ENCODE peak calls at places on chromosomes 4 and X, in six cellular contexts. K is astrocyte; R is activated gamma-delta T cell treated with anti-CD3 and anti-CD28 coated beads, Interleukin-2, amount 50 U/mL, for 16 hours; H is Karpas-422; L is T-cell; E is tibial nerve. V is an unnamed sample.
A peak's percentile ranks its signal among the peaks of the same experiment; 100 is the strongest.

GRCh38 chrX:154596290-154596929 is 11.5 kb downstream of the CTAG1A start:
- DNase-seq in K (peak; percentile 93), R (no peak), E (no peak), H (peak; percentile 31), L (peak; percentile 7), V (peak; percentile 29)

GRCh38 chrX:1481636-1482529 is 29.2 kb upstream of the ASMTL start:
- DNase-seq in E (peak; percentile 48), K (peak; percentile 51), H (peak; percentile 96), R (peak; percentile 61), L (peak; percentile 84), V (no peak)

GRCh38 chrX:49071877-49072711 is 1.7 kb downstream of the PRAF2 start:
- DNase-seq in L (no peak), K (peak; percentile 68), R (no peak), E (peak; percentile 68), H (no peak), V (no peak)

GRCh38 chr4:116702949-116703348 is 382.4 kb downstream of the TRAM1L1 start:
- DNase-seq in E (no peak), L (no peak), H (peak; percentile 41), R (no peak), K (no peak), V (no peak)

GRCh38 chr4:125736057-125736456 is 421.3 kb downstream of the FAT4 start:
- DNase-seq in E (no peak), R (no peak), K (peak; percentile 30), H (peak; percentile 67), L (no peak), V (no peak)

GRCh38 chrX:104742345-104742744 is 176.3 kb downstream of the IL1RAPL2 start:
- DNase-seq in H (no peak), E (no peak), R (no peak), L (no peak), K (no peak), V (no peak)

GRCh38 chr4:187480146-187481145 is 515.1 kb upstream of the ZFP42 start:
- DNase-seq in E (peak; percentile 11), H (no peak), R (no peak), L (no peak), K (peak; percentile 29), V (no peak)

GRCh38 chr4:123573866-123574508 is 177.4 kb downstream of the SPRY1 start:
- DNase-seq in H (no peak), K (no peak), L (no peak), R (no peak), E (no peak), V (no peak)

GRCh38 chr4:174855043-174855442 is 26.0 kb upstream of the GLRA3 start:
- DNase-seq in E (no peak), L (no peak), H (no peak), K (no peak), R (no peak), V (no peak)

GRCh38 chr4:146514651-146515379 is 6.9 kb downstream of the SLC10A7 start:
- DNase-seq in H (no peak), E (no peak), L (no peak), R (no peak), K (no peak), V (no peak)

GRCh38 chr4:156261230-156261629 is 307.6 kb upstream of the CTSO start:
- DNase-seq in R (no peak), L (no peak), K (no peak), H (no peak), E (no peak), V (no peak)

GRCh38 chr4:75820197-75820596 is 82.1 kb downstream of the PPEF2 start:
- DNase-seq in H (no peak), E (no peak), L (no peak), K (no peak), R (no peak), V (no peak)

V was measured in NK-92 treated with Interleukin-12 subunit alpha and Interleukin-12 subunit beta, amount 100 ng/mL, for 24 hours.